ENCODE peak calls at places on chromosomes 7 and 10, in nine cellular contexts. W is tibial nerve, Z is ovary, A is HepG2, M is esophagus muscularis mucosa, Q is H1, F is A549, D is sigmoid colon, N is stomach. O is an unnamed sample.

GRCh38 chr7:96709381-96710228 is at the start of gene SEM1:
- DNase-seq in F (peak; percentile 60), N (peak; percentile 85), M (peak; percentile 95), A (peak; percentile 78), D (peak; percentile 90), Q (peak; percentile 72), W (peak; percentile 68), Z (peak; percentile 86), O (peak; percentile 90)

GRCh38 chr7:111827863-111828504 is 265.7 kb upstream of the IMMP2L start:
- DNase-seq in N (no peak), Q (no peak), Z (no peak), F (no peak), D (no peak), M (no peak), W (no peak), A (no peak), O (no peak)

GRCh38 chr10:90344226-90344625 is 513.6 kb downstream of the HTR7 start:
- DNase-seq in Q (no peak), W (no peak), F (no peak), Z (no peak), D (no peak), A (no peak), N (no peak), M (no peak), O (no peak)

GRCh38 chr7:112084506-112084905 is 121.7 kb downstream of the DOCK4 start:
- DNase-seq in Z (no peak), D (no peak), N (peak; percentile 31), W (no peak), F (no peak), A (no peak), Q (no peak), M (no peak), O (no peak)

GRCh38 chr7:92489634-92490033 is 11.9 kb upstream of the ERVW-1 start:
- DNase-seq in M (no peak), A (no peak), Q (no peak), Z (no peak), N (no peak), W (no peak), F (no peak), D (no peak), O (no peak)

GRCh38 chr7:151273646-151274375 is 25.3 kb upstream of the SMARCD3 start:
- DNase-seq in Z (no peak), W (no peak), F (no peak), D (no peak), N (no peak), Q (no peak), M (no peak), A (no peak), O (no peak)

GRCh38 chr7:8155836-8156235 is 106.1 kb downstream of the ICA1 start:
- DNase-seq in Z (no peak), D (no peak), Q (no peak), W (no peak), A (no peak), F (no peak), M (no peak), N (no peak), O (no peak)

GRCh38 chr10:63069318-63069717 is 63.8 kb upstream of the NRBF2 start:
- DNase-seq in M (no peak), W (no peak), A (no peak), Q (no peak), Z (no peak), N (no peak), F (no peak), D (no peak), O (no peak)

GRCh38 chr10:120514035-120514620 is 57.1 kb downstream of the PLPP4 start:
- DNase-seq in D (no peak), F (no peak), Q (peak; percentile 83), M (peak; percentile 55), Z (no peak), A (peak; percentile 24), W (no peak), N (no peak), O (no peak)

GRCh38 chr7:22672892-22673637 is 53.9 kb upstream of the IL6 start:
- DNase-seq in Q (no peak), Z (no peak), W (no peak), N (no peak), D (no peak), A (peak; percentile 77), F (peak; percentile 80), M (no peak), O (no peak)

GRCh38 chr7:94912085-94912484 is 4.7 kb downstream of the PPP1R9A start:
- DNase-seq in M (no peak), D (no peak), Q (no peak), W (no peak), F (no peak), A (peak; percentile 12), Z (no peak), N (no peak), O (no peak)

GRCh38 chr7:20597339-20597738 is 18.1 kb upstream of the ABCB5 start:
- DNase-seq in Q (no peak), Z (no peak), A (no peak), D (no peak), M (no peak), F (no peak), W (no peak), N (no peak), O (no peak)

GRCh38 chr7:40777913-40778312 is 643.1 kb downstream of the SUGCT start:
- DNase-seq in N (no peak), Q (no peak), F (no peak), Z (no peak), A (no peak), W (no peak), D (no peak), M (no peak), O (no peak)

GRCh38 chr7:40786909-40787308 is 652.1 kb downstream of the SUGCT start:
- DNase-seq in N (no peak), W (no peak), Q (no peak), M (no peak), D (no peak), F (no peak), A (no peak), Z (no peak), O (no peak)

GRCh38 chr7:40780431-40780830 is 645.6 kb downstream of the SUGCT start:
- DNase-seq in D (no peak), W (no peak), N (no peak), A (no peak), Q (no peak), Z (no peak), M (no peak), F (no peak), O (no peak)

GRCh38 chr7:40784176-40784575 is 649.4 kb downstream of the SUGCT start:
- DNase-seq in Q (no peak), D (no peak), A (no peak), Z (no peak), F (no peak), W (no peak), M (no peak), N (no peak), O (no peak)

GRCh38 chr7:40782836-40783235 is 648.0 kb downstream of the SUGCT start:
- DNase-seq in D (no peak), N (no peak), M (no peak), W (no peak), A (no peak), Q (no peak), Z (no peak), F (no peak), O (no peak)
- TF ChIP-seq POLR2A in D (no peak), N (no peak), M (no peak), W (no peak), A (no peak), Q (no peak), Z (no peak), F (no peak), O (no peak)

DNA sequence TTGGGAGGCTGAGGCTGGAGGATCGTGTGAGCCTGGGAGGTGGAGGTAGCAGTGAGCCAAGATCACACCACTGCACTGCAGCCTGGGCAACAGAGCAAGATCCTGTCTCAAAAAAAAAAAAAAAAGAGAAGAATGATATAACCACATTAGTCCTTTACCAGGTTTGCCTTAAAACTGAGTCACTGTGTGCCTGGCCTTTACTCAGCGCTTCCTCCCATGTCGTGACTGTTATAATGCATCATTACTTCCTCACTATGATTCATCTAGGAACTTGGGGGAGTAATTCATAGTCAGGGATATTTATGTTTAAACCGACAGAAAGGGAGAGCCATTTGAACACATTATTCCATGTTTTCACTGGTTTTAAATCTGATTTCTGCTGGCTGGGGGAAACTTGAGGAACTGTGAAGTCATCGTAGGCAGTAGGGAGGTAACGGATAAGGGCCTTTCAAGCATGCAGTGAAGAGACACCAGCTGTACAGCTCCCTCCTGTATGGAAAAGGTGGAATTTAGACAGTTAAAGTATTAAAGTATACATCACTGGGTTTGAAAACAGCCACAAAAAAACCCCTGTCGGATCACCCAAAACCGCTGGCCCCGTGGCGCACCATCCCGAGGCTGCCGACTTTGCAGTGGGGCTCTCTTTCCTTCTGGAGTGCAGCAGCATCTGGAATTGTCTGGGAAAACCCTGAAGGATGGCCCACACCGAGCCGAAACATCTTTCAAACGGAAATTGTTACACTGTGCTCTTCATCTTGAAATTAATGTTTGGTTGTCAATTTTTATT is 119.8 kb downstream of the NKX6-2 start:
- DNase-seq in N (no peak), M (no peak), D (no peak), W (no peak), A (no peak), Q (no peak), F (peak; percentile 82), Z (peak; percentile 3), O (no peak)
- H3K27ac ChIP-seq in N (peak overlapping the region; percentile 19), M (no peak overlapping the region), D (no peak overlapping the region), W (no peak overlapping the region), A (no peak overlapping the region), Q (no peak overlapping the region), F (peak overlapping the region; percentile 84), Z (no peak overlapping the region), O (no peak overlapping the region)

GRCh38 chr7:138890782-138891445 is 90.3 kb downstream of the KIAA1549 start:
- DNase-seq in D (no peak), F (peak; percentile 44), Z (no peak), M (no peak), N (no peak), Q (no peak), W (peak; percentile 30), A (peak; percentile 73), O (no peak)

GRCh38 chr7:138892016-138892630 is 89.1 kb downstream of the KIAA1549 start:
- DNase-seq in A (no peak), F (no peak), N (no peak), W (no peak), Z (no peak), Q (no peak), M (no peak), D (no peak), O (no peak)

GRCh38 chr7:138892808-138893207 is 88.4 kb downstream of the KIAA1549 start:
- DNase-seq in F (no peak), Q (no peak), W (no peak), N (no peak), D (no peak), A (no peak), M (no peak), Z (no peak), O (no peak)

GRCh38 chr7:138890467-138890781 is 90.8 kb downstream of the KIAA1549 start:
- DNase-seq in D (no peak), Z (no peak), Q (no peak), N (no peak), M (no peak), W (no peak), A (no peak), F (no peak), O (no peak)

GRCh38 chr7:138891446-138891810 is 89.8 kb downstream of the KIAA1549 start:
- DNase-seq in Z (no peak), F (no peak), N (no peak), D (no peak), Q (no peak), W (no peak), A (no peak), M (no peak), O (no peak)
- TF ChIP-seq EP300 in Z (no peak), F (no peak), N (no peak), D (no peak), Q (no peak), W (no peak), A (no peak), M (no peak), O (no peak)

GRCh38 chr10:66586073-66586472 is 339.8 kb upstream of the LRRTM3 start:
- DNase-seq in W (no peak), D (no peak), Z (no peak), F (no peak), N (peak; percentile 48), M (no peak), Q (peak; percentile 55), A (no peak), O (no peak)
- TF ChIP-seq POLR2A in W (no peak), D (no peak), Z (no peak), F (no peak), N (no peak), M (no peak), Q (no peak), A (no peak), O (no peak)

O was measured in suprapubic skin.